ENCODE peak calls at places on chromosomes 3 and 15, in five cellular contexts. U is PC-3, T is mammary epithelial cell, R is IMR-90, Q is H1. W is an unnamed sample.

GRCh38 chr15:67548862-67549651 is 6.6 kb downstream of the MAP2K5 start:
- DNase-seq in T (no peak), R (no peak), Q (peak; percentile 72), U (no peak), W (no peak)

GRCh38 chr15:90419738-90420487 is 31.9 kb downstream of the IQGAP1 start:
- DNase-seq in R (peak; percentile 92), Q (no peak), T (peak; percentile 78), U (peak; percentile 93), W (no peak)

GRCh38 chr3:127425505-127426443 is 137.9 kb upstream of the PRR20G start:
- DNase-seq in T (no peak), Q (peak; percentile 39), R (no peak), U (no peak), W (peak; percentile 16)

GRCh38 chr3:186824430-186825139 is 17.9 kb upstream of the ADIPOQ start:
- DNase-seq in U (no peak), T (no peak), R (no peak), Q (peak; percentile 50), W (no peak)

GRCh38 chr3:9808345-9809037 is 1.6 kb upstream of the TTLL3 start:
- DNase-seq in T (peak; percentile 60), R (peak; percentile 43), Q (peak; percentile 58), U (peak; percentile 63), W (no peak)

GRCh38 chr3:195160257-195160898 is 110.6 kb downstream of the XXYLT1 start:
- DNase-seq in T (no peak), Q (no peak), R (peak; percentile 79), U (peak; percentile 45), W (no peak)

GRCh38 chr15:42319206-42319605 is 40.1 kb upstream of the CAPN3 start:
- DNase-seq in Q (no peak), U (no peak), T (no peak), R (no peak), W (no peak)

GRCh38 chr3:37810788-37811187 is 50.9 kb upstream of the CTDSPL start:
- DNase-seq in T (no peak), R (no peak), Q (no peak), U (no peak), W (no peak)

GRCh38 chr15:94119215-94119815 is 112.0 kb upstream of the MCTP2 start:
- DNase-seq in T (no peak), U (no peak), Q (no peak), R (no peak), W (no peak)

GRCh38 chr3:129888739-129889138 is 4.8 kb downstream of the TMCC1 start:
- DNase-seq in R (peak; percentile 98), Q (no peak), T (peak; percentile 88), U (peak; percentile 86), W (no peak)

DNA sequence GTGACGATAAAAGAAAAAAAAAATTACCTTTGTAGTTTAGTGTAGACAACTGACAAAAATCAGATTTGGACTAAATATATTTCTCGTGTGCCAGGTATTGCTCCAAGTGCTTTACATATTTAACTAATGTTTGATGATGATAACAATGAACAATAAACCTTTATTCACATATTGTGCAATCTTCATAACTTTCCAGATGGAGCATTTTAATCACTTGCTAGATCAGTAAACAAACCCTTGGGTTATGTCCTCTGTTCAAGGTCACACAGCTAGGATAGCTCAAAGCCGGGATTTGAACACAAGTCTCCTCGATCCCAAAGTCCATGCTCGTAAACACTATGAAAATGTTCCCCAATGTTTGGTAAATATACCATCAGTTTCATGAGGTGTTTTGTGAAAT is 14.5 kb downstream of the NCEH1 start:
- DNase-seq in T (no peak), U (no peak), R (no peak), Q (no peak), W (no peak)
- H3K4me1 ChIP-seq in T (no peaks in the 10 kb centered on the region), U (peaks cover 9% of the 10 kb centered on the region), R (peaks cover 2% of the 10 kb centered on the region), Q (no peaks in the 10 kb centered on the region), W (peaks cover 18% of the 10 kb centered on the region)

DNA sequence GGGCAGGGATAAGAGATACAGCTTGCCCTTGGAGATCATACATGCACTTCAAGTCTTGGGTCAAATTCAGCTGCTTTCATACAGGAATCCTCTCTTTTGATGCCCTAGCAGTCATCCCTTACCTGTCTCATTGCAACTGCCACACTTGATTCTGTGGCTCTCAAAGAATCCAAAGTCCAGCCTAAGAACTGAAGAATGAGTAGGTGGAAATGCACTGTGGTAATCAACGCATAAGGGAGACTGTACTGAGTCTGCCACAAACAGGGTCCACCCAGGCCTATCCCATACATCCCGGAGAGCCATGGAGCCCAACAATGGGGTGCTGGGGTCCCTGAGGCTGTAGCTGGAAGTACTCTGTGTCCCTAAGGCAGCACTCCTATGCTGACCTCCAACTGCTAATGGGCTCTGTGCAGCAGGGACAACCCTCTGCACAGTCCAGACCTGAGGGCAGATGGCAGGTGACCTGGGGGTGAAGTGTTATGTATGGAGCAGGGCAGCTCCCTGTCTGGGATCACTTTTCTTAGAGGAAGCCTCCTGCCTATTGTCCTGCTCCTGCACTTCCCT is 1.7 kb upstream of the VPS18 start:
- DNase-seq in R (no peak), U (no peak), Q (no peak), T (no peak), W (no peak)
- H3K4me3 ChIP-seq in R (no peak overlapping the region), U (no peak overlapping the region), Q (no peak overlapping the region), T (no peak overlapping the region), W (no peak overlapping the region)

DNA sequence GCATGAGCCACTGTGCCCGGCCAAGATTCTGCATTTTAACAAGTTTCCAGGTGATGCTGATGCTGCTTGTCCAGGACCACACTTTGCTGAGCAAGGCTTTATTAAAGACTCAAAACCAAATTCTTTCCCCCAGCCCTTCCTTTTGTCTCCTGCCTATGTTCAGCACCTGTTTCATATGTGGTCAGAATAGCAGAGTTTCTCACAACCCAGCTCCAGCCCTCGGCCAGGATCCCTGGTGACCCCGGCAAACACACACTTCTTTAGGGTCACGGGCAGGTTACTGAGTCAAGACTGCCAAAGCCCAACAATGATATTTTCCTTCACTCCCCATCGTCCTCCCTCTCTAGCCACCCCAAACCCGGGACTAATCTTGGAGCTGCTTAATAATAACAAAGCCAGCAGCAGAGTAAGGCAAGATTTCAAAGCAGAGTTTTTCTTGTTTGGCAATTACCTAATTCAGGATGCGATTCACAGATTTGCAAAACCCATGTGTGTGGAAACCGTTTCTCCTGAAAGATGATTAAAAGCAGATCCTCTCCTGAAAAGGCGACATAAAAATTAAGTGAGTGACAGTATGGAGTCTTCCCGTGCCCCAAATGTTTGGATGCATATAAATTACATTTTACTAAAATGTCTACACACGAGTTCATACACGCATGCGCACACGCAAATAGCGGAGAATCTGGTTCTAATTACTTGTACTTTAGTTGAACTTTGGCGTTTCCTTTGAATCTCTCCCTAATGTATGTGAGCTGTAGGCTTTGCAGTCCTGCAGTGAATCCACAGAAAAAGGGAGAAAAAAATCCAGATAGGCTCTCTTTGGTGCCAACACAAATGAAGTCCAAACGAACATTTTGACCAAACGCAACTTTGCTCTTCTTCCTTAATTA is 25.7 kb downstream of the RARB start:
- DNase-seq in R (peak; percentile 51), T (peak; percentile 6), Q (no peak), U (no peak), W (no peak)
- H3K4me1 ChIP-seq in R (peaks cover 4% of the 10 kb centered on the region), T (peaks cover 29% of the 10 kb centered on the region), Q (peaks cover 9% of the 10 kb centered on the region), U (peaks cover 3% of the 10 kb centered on the region), W (peaks cover 71% of the 10 kb centered on the region)

GRCh38 chr15:36545451-36545992 is 33.9 kb upstream of the CDIN1 start:
- DNase-seq in Q (no peak), R (no peak), T (no peak), U (no peak), W (no peak)

GRCh38 chr15:36550650-36551049 is 28.8 kb upstream of the CDIN1 start:
- DNase-seq in T (no peak), Q (no peak), U (no peak), R (no peak), W (no peak)

DNA sequence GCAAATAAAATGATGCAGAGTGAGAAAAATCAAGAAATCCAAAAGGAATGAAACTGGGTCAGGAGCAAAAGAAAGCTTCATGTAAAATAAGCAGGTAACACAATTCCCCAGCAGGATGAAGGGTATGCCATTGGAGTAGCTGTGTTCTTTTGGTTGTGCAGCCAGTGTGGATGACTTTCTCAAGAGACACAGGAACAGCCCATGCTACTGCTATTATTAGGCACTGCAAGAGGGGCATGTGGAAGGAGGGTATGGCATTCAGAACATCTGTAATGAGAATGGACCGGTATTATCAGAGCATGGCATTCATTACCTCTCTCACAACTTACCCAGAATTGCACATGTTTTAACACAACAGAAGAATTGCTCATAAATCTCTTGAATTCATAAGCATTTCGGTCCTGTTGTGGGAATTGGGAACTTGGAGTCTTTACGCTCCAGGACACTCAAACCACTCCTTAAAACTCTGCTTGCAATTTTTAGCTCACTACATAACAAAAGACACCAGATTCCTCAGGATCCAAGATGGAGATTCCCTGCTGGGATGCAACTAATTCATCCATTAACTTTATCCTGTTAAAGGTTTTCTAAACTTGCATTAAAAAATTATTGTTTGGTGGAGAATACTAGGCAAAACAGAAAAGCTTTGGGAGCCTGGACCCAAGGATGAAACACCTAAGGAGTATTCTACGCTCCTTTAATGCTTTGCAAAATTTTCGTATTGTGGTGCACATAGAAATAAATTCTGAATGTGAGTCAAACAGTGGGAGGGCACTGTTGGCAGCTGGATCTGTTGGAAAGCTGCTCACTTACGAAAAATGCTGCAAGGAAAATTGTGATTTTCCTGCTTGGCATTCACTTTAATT is 34.7 kb upstream of the CDIN1 start:
- DNase-seq in U (no peak), Q (no peak), T (no peak), R (no peak), W (no peak)
- H3K4me3 ChIP-seq in U (no peak overlapping the region), Q (peak overlapping the region; percentile 11), T (no peak overlapping the region), R (no peak overlapping the region), W (no peak overlapping the region)

DNA sequence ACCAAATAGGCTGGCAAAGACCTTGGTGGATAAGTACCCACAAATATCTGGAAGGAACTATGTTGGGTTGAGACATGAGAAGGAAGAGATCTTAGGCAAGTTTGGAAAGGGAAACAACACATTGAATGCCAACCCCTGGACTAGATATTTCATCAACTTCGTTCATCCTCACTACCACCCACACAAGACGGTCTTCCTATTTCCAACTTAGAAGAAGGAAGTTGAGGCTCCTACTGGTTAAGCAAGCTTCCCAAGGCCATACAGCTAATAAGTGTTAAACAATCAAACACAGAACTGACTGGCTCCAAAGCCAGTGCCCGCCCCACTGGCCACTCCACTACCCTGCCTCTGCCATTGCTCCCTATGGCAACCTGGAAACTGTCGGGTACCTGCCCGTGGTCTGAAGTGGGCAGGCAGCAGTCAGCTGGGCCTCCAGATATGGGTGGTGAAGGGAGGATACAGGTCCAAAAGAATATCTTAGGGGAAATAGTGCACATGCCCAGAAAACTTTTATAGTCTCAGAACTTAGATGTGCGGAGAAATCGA is 94.9 kb downstream of the LIPC start:
- DNase-seq in R (no peak), T (no peak), U (no peak), Q (no peak), W (no peak)
- H3K4me1 ChIP-seq in R (peaks cover 6% of the 10 kb centered on the region), T (peaks cover 13% of the 10 kb centered on the region), U (peaks cover 12% of the 10 kb centered on the region), Q (no peaks in the 10 kb centered on the region), W (peaks cover 42% of the 10 kb centered on the region)

DNA sequence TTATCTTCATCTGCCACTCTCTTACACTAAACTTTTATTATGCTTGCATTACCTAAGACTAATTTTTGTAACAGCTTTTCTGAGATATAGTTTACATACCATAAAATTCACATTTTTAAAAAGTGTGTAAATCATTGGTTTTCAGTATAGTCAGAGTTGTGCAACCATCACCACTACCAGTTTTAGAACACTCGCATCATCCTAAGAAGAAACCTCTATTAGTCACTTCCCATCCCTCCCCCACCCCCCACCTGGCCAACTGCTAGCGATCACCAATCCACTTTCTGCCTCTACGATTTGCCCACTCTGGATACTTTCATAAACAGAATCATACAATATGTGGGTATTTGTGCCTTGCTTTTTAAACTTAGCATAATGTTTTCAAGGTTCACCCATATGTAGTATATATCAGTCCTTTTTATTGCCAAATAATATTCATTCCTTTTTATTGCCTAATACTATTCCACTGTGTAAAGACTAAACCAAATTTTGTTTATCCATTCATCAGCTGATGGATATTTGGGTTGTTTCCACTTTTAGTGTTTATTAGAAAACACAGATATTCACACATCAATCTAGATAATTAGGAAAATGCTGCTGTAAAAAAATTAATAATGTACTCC is 23.0 kb downstream of the UBP1 start:
- DNase-seq in U (peak; percentile 52), Q (no peak), R (peak; percentile 47), T (peak; percentile 48), W (no peak)
- H3K4me3 ChIP-seq in U (no peak overlapping the region), Q (no peak overlapping the region), R (no peak overlapping the region), T (no peak overlapping the region), W (no peak overlapping the region)